ENCODE peak calls at places on chromosome 1, in five cellular contexts. U, P, B, V and M are unnamed samples.

GRCh38 chr1:90706437-90707362 is 10.4 kb downstream of the BARHL2 start:
- DNase-seq in U (peak; percentile 29), P (no peak), B (no peak), V (no peak), M (no peak)

GRCh38 chr1:145891143-145891542 is 5.5 kb upstream of the ANKRD35 start:
- DNase-seq in U (no peak), P (peak; percentile 67), B (no peak), V (no peak), M (no peak)

GRCh38 chr1:242723044-242723742 is 198.7 kb upstream of the PLD5 start:
- DNase-seq in U (no peak), P (no peak), B (no peak), V (no peak), M (no peak)

GRCh38 chr1:91851130-91852010 is 34.6 kb downstream of the TGFBR3 start:
- DNase-seq in U (peak; percentile 88), P (peak; percentile 66), B (peak; percentile 85), V (peak; percentile 88), M (no peak)

GRCh38 chr1:203673550-203674411 is 47.1 kb downstream of the ATP2B4 start:
- DNase-seq in U (peak; percentile 51), P (peak; percentile 38), B (no peak), V (peak; percentile 51), M (peak; percentile 61)

GRCh38 chr1:86202552-86203340 is 46.2 kb upstream of the COL24A1 start:
- DNase-seq in U (no peak), P (no peak), B (no peak), V (no peak), M (no peak)

GRCh38 chr1:3561801-3562200 is 49.5 kb downstream of the MEGF6 start:
- DNase-seq in U (no peak), P (no peak), B (no peak), V (no peak), M (no peak)

GRCh38 chr1:59678809-59679228 is 135.9 kb upstream of the HOOK1 start:
- DNase-seq in U (no peak), P (no peak), B (no peak), V (no peak), M (no peak)

GRCh38 chr1:231724041-231724440 is 97.5 kb downstream of the DISC1 start:
- DNase-seq in U (no peak), P (no peak), B (no peak), V (no peak), M (no peak)

GRCh38 chr1:96559181-96559580 is 162.4 kb upstream of the PTBP2 start:
- DNase-seq in U (no peak), P (no peak), B (no peak), V (no peak), M (no peak)

GRCh38 chr1:89808429-89809117 is 12.3 kb upstream of the LRRC8D start:
- DNase-seq in U (no peak), P (no peak), B (no peak), V (no peak), M (peak; percentile 79)

GRCh38 chr1:201346337-201346939 is 31.0 kb downstream of the TNNT2 start:
- DNase-seq in U (peak; percentile 53), P (peak; percentile 57), B (peak; percentile 37), V (peak; percentile 47), M (peak; percentile 72)

GRCh38 chr1:206445861-206446495 is 24.3 kb upstream of the IKBKE start:
- DNase-seq in U (no peak), P (no peak), B (no peak), V (no peak), M (no peak)

GRCh38 chr1:214076004-214076320 is 88.2 kb downstream of the PROX1 start:
- DNase-seq in U (no peak), P (no peak), B (no peak), V (no peak), M (no peak)
- TF ChIP-seq CTCF in U (no peak), P (no peak), B (no peak), V (no peak), M (no peak)

GRCh38 chr1:110425196-110425595 is 17.7 kb upstream of the LAMTOR5 start:
- DNase-seq in U (no peak), P (no peak), B (no peak), V (no peak), M (no peak)

GRCh38 chr1:110428961-110429360 is 21.5 kb upstream of the LAMTOR5 start:
- DNase-seq in U (no peak), P (no peak), B (no peak), V (no peak), M (no peak)

GRCh38 chr1:110426854-110427253 is 19.4 kb upstream of the LAMTOR5 start:
- DNase-seq in U (no peak), P (no peak), B (no peak), V (no peak), M (no peak)

GRCh38 chr1:110424699-110425098 is 17.2 kb upstream of the LAMTOR5 start:
- DNase-seq in U (no peak), P (no peak), B (no peak), V (no peak), M (no peak)

DNA sequence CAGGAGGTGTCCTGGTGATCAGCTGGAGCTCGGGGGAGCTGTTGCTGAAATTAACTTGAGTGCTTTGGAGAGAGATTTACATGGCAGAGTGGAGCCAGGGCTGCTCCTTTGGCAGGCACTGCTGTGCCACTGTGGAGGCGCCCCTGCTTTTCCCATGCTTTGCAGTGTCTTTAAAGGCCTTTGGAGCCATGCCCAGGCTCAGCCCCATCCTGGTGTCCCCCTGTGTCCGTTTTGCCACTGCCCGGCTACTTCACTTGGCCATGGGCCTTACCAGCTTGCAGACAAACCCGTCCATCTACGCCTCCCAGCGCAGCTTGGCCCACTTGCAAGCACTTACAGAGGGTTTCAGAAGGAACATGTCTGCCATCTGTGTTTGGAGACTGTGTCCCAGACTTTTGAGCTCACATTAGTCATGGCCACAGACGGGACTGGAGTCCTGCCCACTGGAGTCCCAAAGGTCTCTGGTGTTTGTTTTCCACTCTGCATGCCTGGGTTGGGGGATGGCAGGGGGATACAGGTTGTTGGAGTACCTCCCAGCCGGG is 18.2 kb upstream of the LAMTOR5 start:
- DNase-seq in U (no peak), P (no peak), B (no peak), V (no peak), M (no peak)
- H3K27me3 ChIP-seq in U (no peaks in the 10 kb centered on the region), P (peaks cover 7% of the 10 kb centered on the region), B (no peaks in the 10 kb centered on the region), V (peaks cover 3% of the 10 kb centered on the region), M (no peaks in the 10 kb centered on the region)

GRCh38 chr1:155134858-155135415 is 715 bp upstream of the SLC50A1 start:
- DNase-seq in U (peak; percentile 93), P (peak; percentile 94), B (peak; percentile 91), V (peak; percentile 95), M (peak; percentile 94)

GRCh38 chr1:155134322-155134721 is 1.3 kb upstream of the SLC50A1 start:
- DNase-seq in U (no peak), P (no peak), B (no peak), V (no peak), M (no peak)

GRCh38 chr1:155137129-155137528 is 1.5 kb downstream of the SLC50A1 start:
- DNase-seq in U (no peak), P (no peak), B (no peak), V (no peak), M (no peak)

GRCh38 chr1:155136728-155137127 is 1.1 kb downstream of the SLC50A1 start:
- DNase-seq in U (no peak), P (no peak), B (no peak), V (peak; percentile 57), M (no peak)

GRCh38 chr1:155135416-155136197 is at the start of gene SLC50A1:
- DNase-seq in U (peak; percentile 93), P (peak; percentile 97), B (peak; percentile 97), V (peak; percentile 96), M (peak; percentile 97)
- TF ChIP-seq CTCF in U (no peak), P (peak; percentile 16), B (peak; percentile 27), V (peak; percentile 39), M (peak; percentile 15)

GRCh38 chr1:11339346-11340247 is 66.6 kb downstream of the UBIAD1 start:
- DNase-seq in U (no peak), P (no peak), B (no peak), V (peak; percentile 24), M (peak; percentile 54)
- H3K27me3 ChIP-seq in U (no peaks in the 10 kb centered on the region), P (peaks cover 79% of the 10 kb centered on the region), B (no peaks in the 10 kb centered on the region), V (peaks cover 45% of the 10 kb centered on the region), M (no peaks in the 10 kb centered on the region)